ENCODE peak calls at places on chromosomes 7 and 10, in four cellular contexts. N, P, Y and E are unnamed samples.

GRCh38 chr10:3652886-3653285 is 132.1 kb downstream of the KLF6 start:
- DNase-seq in P (no peak), N (no peak), Y (no peak), E (peak)

GRCh38 chr10:14040787-14041631 is 289.7 kb downstream of the FRMD4A start:
- DNase-seq in N (no peak), Y (no peak), P (no peak), E (no peak)

GRCh38 chr7:82017334-82017943 is 247.6 kb upstream of the HGF start:
- DNase-seq in Y (no peak), N (no peak), P (no peak), E (peak)

GRCh38 chr10:92880233-92880861 is 32.0 kb downstream of the EXOC6 start:
- DNase-seq in P (no peak), Y (no peak), N (no peak), E (peak)

GRCh38 chr10:91284486-91285090 is 64.1 kb downstream of the PCGF5 start:
- DNase-seq in N (no peak), P (no peak), Y (no peak), E (no peak)

GRCh38 chr7:107948645-107949442 is 54.1 kb downstream of the LAMB1 start:
- DNase-seq in N (no peak), P (no peak), Y (no peak), E (no peak)

GRCh38 chr7:122161628-122162027 is 17.6 kb upstream of the AASS start:
- DNase-seq in Y (no peak), P (no peak), N (no peak), E (no peak)

GRCh38 chr7:44796034-44796503 is 412 bp upstream of the PPIA start:
- DNase-seq in Y (no peak), N (no peak), P (no peak), E (no peak)

GRCh38 chr10:1978593-1978992 is 241.3 kb upstream of the ADARB2 start:
- DNase-seq in N (no peak), Y (no peak), P (no peak), E (no peak)

GRCh38 chr7:13904689-13905088 is 84.8 kb downstream of the ETV1 start:
- DNase-seq in N (no peak), Y (no peak), P (no peak), E (no peak)

GRCh38 chr10:34815174-34816066 is at the start of gene PARD3:
- DNase-seq in P (peak), N (no peak), Y (peak), E (peak)

GRCh38 chr10:83166344-83166743 is 973.0 kb upstream of the GHITM start:
- DNase-seq in N (no peak), Y (no peak), P (peak), E (peak)

GRCh38 chr7:150945853-150946825 is 32.0 kb downstream of the KCNH2 start:
- DNase-seq in Y (no peak), P (no peak), N (no peak), E (peak)

GRCh38 chr7:150568714-150569113 is 1.5 kb downstream of the GIMAP4 start:
- DNase-seq in P (no peak), Y (no peak), N (no peak), E (no peak)

GRCh38 chr10:14382022-14382421 is 51.3 kb upstream of the FRMD4A start:
- DNase-seq in Y (no peak), N (peak), P (no peak), E (no peak)

GRCh38 chr7:83921798-83922607 is 272.6 kb downstream of the SEMA3A start:
- DNase-seq in N (no peak), Y (no peak), P (no peak), E (peak)

GRCh38 chr7:100434297-100435144 is 1.8 kb downstream of the PPP1R35 start:
- DNase-seq in N (no peak), Y (no peak), P (no peak), E (no peak)

GRCh38 chr10:78491812-78492211 is 458.1 kb downstream of the RPS24 start:
- DNase-seq in P (no peak), N (no peak), Y (no peak), E (no peak)

GRCh38 chr7:15757041-15757995 is 70.8 kb upstream of the MEOX2 start:
- DNase-seq in P (no peak), Y (no peak), N (no peak), E (no peak)

GRCh38 chr10:63812491-63812890 is 291.3 kb downstream of the REEP3 start:
- DNase-seq in Y (no peak), N (no peak), P (no peak), E (no peak)

GRCh38 chr7:51827641-51828040 is 511.0 kb upstream of the COBL start:
- DNase-seq in N (no peak), P (no peak), Y (no peak), E (no peak)

GRCh38 chr10:131943021-131943814 is 38.5 kb downstream of the BNIP3 start:
- DNase-seq in P (peak), N (no peak), Y (peak), E (peak)

GRCh38 chr10:62805139-62806092 is 896 bp downstream of the ADO start:
- DNase-seq in Y (peak), P (peak), N (no peak), E (peak)

GRCh38 chr10:101292194-101293006 is 61.6 kb upstream of the BTRC start:
- DNase-seq in N (no peak), P (peak), Y (peak), E (peak)

GRCh38 chr7:122310119-122311021 is 5.8 kb upstream of the FEZF1 start:
- DNase-seq in N (no peak), P (peak), Y (no peak), E (no peak)

GRCh38 chr10:80122746-80123145 is 9.8 kb upstream of the PLAC9 start:
- DNase-seq in N (no peak), P (no peak), Y (no peak), E (no peak)

GRCh38 chr10:79079490-79080355 is 11.0 kb downstream of the ZMIZ1 start:
- DNase-seq in Y (no peak), P (no peak), N (no peak), E (no peak)

GRCh38 chr7:110856704-110857103 is 234.2 kb upstream of the LRRN3 start:
- DNase-seq in Y (no peak), P (no peak), N (no peak), E (no peak)

GRCh38 chr7:45384499-45384898 is 189.7 kb upstream of the ADCY1 start:
- DNase-seq in P (no peak), N (no peak), Y (no peak), E (no peak)

GRCh38 chr7:101507791-101508252 is 121.3 kb downstream of the MYL10 start:
- DNase-seq in N (no peak), Y (peak), P (peak), E (peak)

GRCh38 chr10:31620236-31621151 is 301.5 kb downstream of the ZEB1 start:
- DNase-seq in P (peak), Y (peak), N (no peak), E (no peak)
- TF ChIP-seq NRF1 in P (no peak), Y (no peak), N (no peak), E (no peak)

GRCh38 chr7:157568785-157569584 is 232.2 kb downstream of the DNAJB6 start:
- DNase-seq in N (no peak), Y (no peak), P (peak), E (peak)
- TF ChIP-seq NRF1 in N (no peak), Y (no peak), P (no peak), E (no peak)

GRCh38 chr7:47905071-47905920 is 43.0 kb downstream of the PKD1L1 start:
- DNase-seq in Y (no peak), N (no peak), P (no peak), E (no peak)

GRCh38 chr7:47896809-47897423 is 51.4 kb downstream of the PKD1L1 start:
- DNase-seq in P (no peak), Y (no peak), N (no peak), E (no peak)

GRCh38 chr7:47897831-47898230 is 50.4 kb downstream of the PKD1L1 start:
- DNase-seq in Y (no peak), P (no peak), N (no peak), E (no peak)

GRCh38 chr7:47902013-47902412 is 46.3 kb downstream of the PKD1L1 start:
- DNase-seq in P (no peak), N (no peak), Y (no peak), E (no peak)

DNA sequence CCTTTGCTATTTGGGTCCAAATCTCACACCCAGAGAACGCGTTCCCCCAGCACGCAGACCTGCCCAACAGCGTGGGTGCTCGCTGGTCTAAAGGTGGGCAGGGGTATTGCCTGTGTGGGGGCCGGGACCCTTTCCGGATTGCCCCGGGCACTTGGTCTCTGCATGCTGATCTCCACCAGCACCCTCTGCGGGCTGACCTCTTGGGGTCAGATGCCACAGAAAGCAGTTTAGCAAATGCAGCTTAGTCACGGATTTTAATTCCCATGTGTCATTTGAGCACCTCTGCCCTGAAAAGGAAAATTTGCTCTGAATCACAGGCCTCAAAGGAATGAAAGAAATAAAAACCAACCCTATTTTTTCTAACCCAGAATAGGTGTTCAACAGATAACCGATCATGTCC is 46.7 kb downstream of the PKD1L1 start:
- DNase-seq in P (no peak), N (no peak), Y (no peak), E (no peak)
- TF ChIP-seq NRF1 in P (no peak), N (no peak), Y (no peak), E (no peak)

GRCh38 chr7:37833818-37834146 is 14.6 kb upstream of the NME8 start:
- DNase-seq in P (no peak), Y (no peak), N (no peak), E (no peak)

GRCh38 chr7:37831214-37831613 is 17.2 kb upstream of the NME8 start:
- DNase-seq in Y (no peak), P (no peak), N (no peak), E (no peak)

GRCh38 chr7:37832194-37832593 is 16.2 kb upstream of the NME8 start:
- DNase-seq in Y (no peak), N (no peak), P (no peak), E (peak)

DNA sequence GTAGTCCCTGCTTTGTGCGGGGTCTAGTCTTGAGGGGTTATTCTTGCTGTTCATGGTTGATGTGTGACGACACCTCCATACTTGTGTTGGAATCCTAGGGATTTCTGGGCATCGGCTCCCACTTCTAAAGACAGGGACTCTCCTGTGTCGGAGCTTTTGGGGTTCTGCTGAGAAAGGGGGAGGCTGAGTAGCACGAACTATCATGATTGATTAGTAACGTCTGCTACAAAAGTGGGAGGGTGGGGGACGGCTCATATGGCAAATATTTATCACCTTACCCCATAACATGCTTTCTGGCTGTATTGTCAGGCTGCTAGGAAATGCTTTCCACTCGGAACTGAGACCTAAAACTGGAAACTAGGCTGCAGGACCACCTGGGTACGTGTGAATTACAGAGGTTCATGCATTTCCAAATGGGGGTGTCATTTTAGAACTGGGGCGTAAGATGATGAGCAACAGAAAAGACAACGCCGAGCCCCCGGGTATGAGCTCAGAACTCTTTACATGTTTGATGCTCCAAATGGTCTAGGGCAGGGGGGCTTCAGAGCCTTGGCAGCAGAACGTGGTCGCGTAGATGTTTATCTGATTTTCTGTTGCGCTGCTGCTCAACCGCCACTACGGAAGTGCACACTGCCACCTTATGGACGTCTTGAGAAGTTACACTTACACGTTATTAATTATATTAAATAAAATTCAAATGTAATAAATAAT is 15.1 kb upstream of the NME8 start:
- DNase-seq in P (no peak), Y (peak), N (no peak), E (peak)
- TF ChIP-seq NRF1 in P (no peak), Y (no peak), N (no peak), E (no peak)

DNA sequence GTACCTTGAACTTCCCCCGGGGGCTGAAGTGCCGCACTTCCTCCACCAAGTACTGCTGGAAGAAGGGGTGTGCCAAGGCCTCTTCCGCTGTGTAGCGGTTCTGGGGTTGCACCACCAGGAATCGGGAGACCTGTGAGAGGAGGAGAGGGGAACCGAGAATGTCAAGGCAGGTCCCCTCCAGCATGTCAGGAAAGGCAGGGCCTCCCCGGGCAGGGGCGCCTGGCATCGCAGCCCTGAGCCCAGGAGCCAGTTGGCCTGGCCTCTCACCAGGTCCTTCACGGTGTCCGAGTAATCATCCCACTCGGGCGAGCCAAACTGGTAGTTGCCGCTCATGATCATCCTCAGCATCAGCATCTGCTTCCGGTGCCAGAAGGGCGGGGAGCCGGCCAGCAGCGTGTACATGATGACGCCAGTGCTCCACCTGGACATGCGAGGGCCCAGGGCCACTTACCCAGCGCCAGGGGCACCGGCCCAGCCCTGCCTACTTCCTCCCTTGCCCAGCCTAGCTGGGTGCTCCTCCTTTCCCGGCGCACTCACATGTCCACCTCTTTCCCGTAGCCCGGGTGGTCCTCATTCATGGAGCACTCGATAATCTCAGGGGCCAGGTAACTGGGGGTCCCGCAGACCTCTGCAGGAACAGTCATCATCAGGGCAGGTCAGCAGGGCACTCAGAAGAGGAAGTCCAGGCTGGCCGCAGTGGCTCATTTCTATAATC is 11.0 kb downstream of the PHKG1 start:
- DNase-seq in P (no peak), N (no peak), Y (no peak), E (no peak)
- TF ChIP-seq NRF1 in P (no peak), N (no peak), Y (no peak), E (no peak)